ENCODE peak calls at places on chromosomes 13 and 19, in seven cellular contexts. U, O, Y, D, C, G and K are unnamed samples.

GRCh38 chr13:53174550-53174949 is 145.9 kb downstream of the OLFM4 start:
- DNase-seq in U (no peak), O (no peak), Y (no peak), D (no peak), C (no peak), G (no peak), K (no peak)

GRCh38 chr19:8615813-8616596 is 5.5 kb upstream of the ADAMTS10 start:
- DNase-seq in U (peak; percentile 77), O (peak; percentile 55), Y (peak; percentile 64), D (peak; percentile 67), C (no peak), G (peak; percentile 50), K (peak; percentile 66)

GRCh38 chr19:3983936-3984583 is 1.2 kb downstream of the EEF2 start:
- DNase-seq in U (peak; percentile 39), O (peak; percentile 47), Y (no peak), D (peak; percentile 29), C (no peak), G (peak; percentile 52), K (no peak)

GRCh38 chr19:57769345-57770131 is at the start of gene ZNF586:
- DNase-seq in U (peak; percentile 97), O (peak; percentile 93), Y (peak; percentile 89), D (peak; percentile 95), C (peak; percentile 89), G (peak; percentile 95), K (peak; percentile 98)

GRCh38 chr13:29196409-29197074 is 376.4 kb downstream of the MTUS2 start:
- DNase-seq in U (no peak), O (no peak), Y (no peak), D (no peak), C (no peak), G (no peak), K (no peak)

GRCh38 chr19:41696402-41697197 is 8.5 kb upstream of the CEACAM7 start:
- DNase-seq in U (peak; percentile 14), O (no peak), Y (no peak), D (peak; percentile 35), C (no peak), G (no peak), K (no peak)

GRCh38 chr19:17777840-17778620 is 16.9 kb upstream of the B3GNT3 start:
- DNase-seq in U (peak; percentile 55), O (peak; percentile 10), Y (peak; percentile 54), D (peak; percentile 97), C (peak; percentile 87), G (peak; percentile 56), K (peak; percentile 92)

GRCh38 chr19:3577741-3578344 is 5.1 kb downstream of the HMG20B start:
- DNase-seq in U (no peak), O (no peak), Y (no peak), D (peak; percentile 86), C (no peak), G (no peak), K (peak; percentile 45)

GRCh38 chr19:45075215-45076028 is 856 bp downstream of the ZNF296 start:
- DNase-seq in U (peak; percentile 26), O (no peak), Y (no peak), D (peak; percentile 90), C (no peak), G (no peak), K (peak; percentile 77)

GRCh38 chr13:99640260-99640659 is 139.0 kb downstream of the TM9SF2 start:
- DNase-seq in U (no peak), O (no peak), Y (no peak), D (no peak), C (no peak), G (no peak), K (no peak)

GRCh38 chr19:43798546-43799409 is 3.5 kb downstream of the LYPD5 start:
- DNase-seq in U (peak; percentile 83), O (no peak), Y (no peak), D (peak; percentile 90), C (no peak), G (no peak), K (peak; percentile 76)

GRCh38 chr19:39941615-39942507 is 7.4 kb upstream of the FCGBP start:
- DNase-seq in U (peak; percentile 19), O (peak; percentile 38), Y (peak; percentile 6), D (no peak), C (no peak), G (peak; percentile 12), K (no peak)

GRCh38 chr19:10427169-10427568 is 6.8 kb downstream of the PDE4A start:
- DNase-seq in U (no peak), O (no peak), Y (no peak), D (no peak), C (no peak), G (no peak), K (no peak)
- H2BK5ac ChIP-seq in U (no peak overlapping the region), O (no peak overlapping the region), Y (no peak overlapping the region), D (no peak overlapping the region), C (no peak overlapping the region), G (no peak overlapping the region), K (no peak overlapping the region)

GRCh38 chr19:16472992-16473391 is 1.2 kb upstream of the EPS15L1 start:
- DNase-seq in U (no peak), O (no peak), Y (no peak), D (no peak), C (no peak), G (no peak), K (no peak)

GRCh38 chr19:16473875-16474397 is 2.2 kb upstream of the EPS15L1 start:
- DNase-seq in U (no peak), O (no peak), Y (no peak), D (no peak), C (no peak), G (no peak), K (no peak)

GRCh38 chr19:16470911-16471811 is 609 bp downstream of the EPS15L1 start:
- DNase-seq in U (peak; percentile 34), O (peak; percentile 55), Y (no peak), D (no peak), C (no peak), G (peak; percentile 49), K (peak; percentile 26)

GRCh38 chr19:16467581-16467980 is 4.2 kb downstream of the EPS15L1 start:
- DNase-seq in U (no peak), O (no peak), Y (no peak), D (no peak), C (no peak), G (no peak), K (no peak)

DNA sequence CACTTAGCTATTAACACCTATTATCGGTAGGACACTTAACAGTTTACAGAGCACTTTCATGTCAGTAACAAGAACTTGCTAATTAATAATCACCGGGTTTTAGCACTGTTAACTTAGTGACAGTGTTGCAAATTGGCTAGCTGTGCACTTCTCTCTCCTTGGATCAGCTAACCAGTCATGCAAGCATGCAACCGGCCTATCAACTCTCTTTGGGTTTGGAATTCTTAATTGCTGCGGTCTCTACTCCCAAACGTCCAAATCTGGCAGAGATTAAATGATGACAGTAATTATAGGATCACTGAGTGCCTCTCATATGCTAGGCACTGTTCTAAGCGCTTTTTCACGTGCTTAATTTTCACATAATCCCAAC is 1.2 kb downstream of the EPS15L1 start:
- DNase-seq in U (no peak), O (no peak), Y (no peak), D (no peak), C (no peak), G (peak; percentile 27), K (peak; percentile 43)
- H3K9ac ChIP-seq in U (no peak overlapping the region), O (peak overlapping the region; percentile 50), Y (no peak overlapping the region), D (peak overlapping the region; percentile 76), C (no peak overlapping the region), G (peak overlapping the region; percentile 89), K (peak overlapping the region; percentile 82)

GRCh38 chr19:10566408-10566657 is 523 bp upstream of the KRI1 start:
- DNase-seq in U (no peak), O (no peak), Y (no peak), D (no peak), C (no peak), G (no peak), K (no peak)

GRCh38 chr19:10567696-10568443 is 909 bp downstream of the CDKN2D start:
- DNase-seq in U (no peak), O (no peak), Y (no peak), D (no peak), C (no peak), G (peak; percentile 33), K (peak; percentile 27)

GRCh38 chr19:10566658-10567410 is 1.0 kb upstream of the KRI1 start:
- DNase-seq in U (peak; percentile 36), O (no peak), Y (no peak), D (no peak), C (no peak), G (peak; percentile 34), K (no peak)

GRCh38 chr19:10568826-10569651 is at the start of gene CDKN2D:
- DNase-seq in U (peak; percentile 100), O (peak; percentile 99), Y (peak; percentile 99), D (peak; percentile 100), C (peak; percentile 99), G (peak; percentile 99), K (peak; percentile 99)

DNA sequence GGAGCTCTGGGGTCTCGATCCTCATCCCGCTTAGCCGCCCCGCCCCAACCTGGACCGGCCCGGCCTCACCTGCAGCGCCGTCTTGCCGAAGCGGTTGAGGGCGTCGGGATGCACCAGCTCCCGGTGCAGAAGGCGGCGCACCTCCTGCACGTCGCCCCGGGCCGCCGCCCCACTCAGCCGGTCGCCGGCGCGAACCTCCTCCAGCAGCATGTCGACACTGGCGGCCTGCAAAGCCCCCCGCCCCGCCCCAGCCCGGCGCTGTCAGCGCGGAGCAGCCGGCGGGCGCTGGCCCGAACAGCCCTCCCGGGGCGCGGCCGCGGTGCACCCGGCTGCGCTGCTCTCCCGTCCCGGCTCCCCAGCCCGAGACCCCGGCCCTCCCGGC is 344 bp downstream of the CDKN2D start:
- DNase-seq in U (peak; percentile 64), O (no peak), Y (no peak), D (peak; percentile 69), C (no peak), G (peak; percentile 57), K (peak; percentile 66)
- H4K8ac ChIP-seq in U (no peak overlapping the region), O (no peak overlapping the region), Y (no peak overlapping the region), D (no peak overlapping the region), C (peak overlapping the region; percentile 69), G (no peak overlapping the region), K (no peak overlapping the region)

GRCh38 chr13:32330438-32330837 is 15.1 kb downstream of the BRCA2 start:
- DNase-seq in U (peak; percentile 41), O (peak; percentile 71), Y (no peak), D (no peak), C (no peak), G (peak; percentile 88), K (no peak)
- H2BK5ac ChIP-seq in U (no peak overlapping the region), O (no peak overlapping the region), Y (no peak overlapping the region), D (no peak overlapping the region), C (no peak overlapping the region), G (no peak overlapping the region), K (no peak overlapping the region)

GRCh38 chr13:90531744-90532143 is 815.7 kb upstream of the MIR17HG start:
- DNase-seq in U (no peak), O (no peak), Y (no peak), D (no peak), C (no peak), G (no peak), K (no peak)

DNA sequence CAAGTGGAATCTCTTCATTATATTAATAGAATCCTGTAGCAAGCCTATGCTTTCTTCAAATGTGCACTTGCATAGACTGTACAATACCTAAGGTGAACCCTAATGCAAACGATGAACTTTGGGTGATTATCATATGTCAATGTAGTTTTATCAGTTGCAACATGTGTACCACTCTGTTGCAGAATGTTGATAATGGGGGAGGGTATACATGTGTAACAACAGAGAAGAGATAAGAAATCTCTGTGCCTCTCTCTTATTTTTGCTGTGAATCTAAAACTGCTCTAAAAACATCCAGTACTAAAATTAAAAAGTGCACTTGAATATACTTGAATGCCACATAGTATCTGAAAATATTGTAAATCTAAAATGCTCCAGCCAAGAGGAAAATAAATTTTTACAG is 820.8 kb upstream of the MIR17HG start:
- DNase-seq in U (no peak), O (no peak), Y (no peak), D (no peak), C (no peak), G (no peak), K (no peak)
- H3K9ac ChIP-seq in U (no peak overlapping the region), O (no peak overlapping the region), Y (no peak overlapping the region), D (no peak overlapping the region), C (no peak overlapping the region), G (no peak overlapping the region), K (no peak overlapping the region)